ENCODE peak calls at places on chromosomes 6 and 20, in seven cellular contexts. One of them, this sample, is unnamed.

GRCh38 chr20:59850018-59850641 is 83.3 kb downstream of the SYCP2 start:
- DNase-seq in ACHN: peak
- DNase-seq in stromal cell of bone marrow: no peak
- DNase-seq in heart left ventricle: no peak
- DNase-seq in HCT116: peak
- DNase-seq in Right ventricle myocardium inferior: no peak
- DNase-seq in dorsolateral prefrontal cortex: no peak
- DNase-seq in this sample: no peak

GRCh38 chr6:24797596-24798216 is 1.0 kb downstream of the ARMH2 start:
- DNase-seq in ACHN: no peak
- DNase-seq in stromal cell of bone marrow: no peak
- DNase-seq in heart left ventricle: no peak
- DNase-seq in HCT116: no peak
- DNase-seq in Right ventricle myocardium inferior: no peak
- DNase-seq in dorsolateral prefrontal cortex: no peak
- DNase-seq in this sample: no peak

GRCh38 chr20:63857751-63858392 is 3.4 kb upstream of the ABHD16B start:
- DNase-seq in ACHN: no peak
- DNase-seq in stromal cell of bone marrow: no peak
- DNase-seq in heart left ventricle: peak
- DNase-seq in HCT116: no peak
- DNase-seq in Right ventricle myocardium inferior: no peak
- DNase-seq in dorsolateral prefrontal cortex: no peak
- DNase-seq in this sample: no peak

GRCh38 chr6:108619431-108620197 is 58.9 kb downstream of the FOXO3 start:
- DNase-seq in ACHN: no peak
- DNase-seq in stromal cell of bone marrow: no peak
- DNase-seq in heart left ventricle: no peak
- DNase-seq in HCT116: no peak
- DNase-seq in Right ventricle myocardium inferior: no peak
- DNase-seq in dorsolateral prefrontal cortex: no peak
- DNase-seq in this sample: no peak

GRCh38 chr20:20237093-20237959 is 130.6 kb upstream of the INSM1 start:
- DNase-seq in ACHN: peak
- DNase-seq in stromal cell of bone marrow: peak
- DNase-seq in heart left ventricle: no peak
- DNase-seq in HCT116: peak
- DNase-seq in Right ventricle myocardium inferior: no peak
- DNase-seq in dorsolateral prefrontal cortex: no peak
- DNase-seq in this sample: peak

GRCh38 chr6:3281669-3282460 is 23.1 kb downstream of the PSMG4 start:
- DNase-seq in ACHN: peak
- DNase-seq in stromal cell of bone marrow: peak
- DNase-seq in heart left ventricle: no peak
- DNase-seq in HCT116: no peak
- DNase-seq in Right ventricle myocardium inferior: no peak
- DNase-seq in dorsolateral prefrontal cortex: peak
- DNase-seq in this sample: no peak

GRCh38 chr6:84193140-84193708 is 34.2 kb downstream of the CEP162 start:
- DNase-seq in ACHN: peak
- DNase-seq in stromal cell of bone marrow: peak
- DNase-seq in heart left ventricle: no peak
- DNase-seq in HCT116: peak
- DNase-seq in Right ventricle myocardium inferior: no peak
- DNase-seq in dorsolateral prefrontal cortex: no peak
- DNase-seq in this sample: no peak

GRCh38 chr6:94751641-94752329 is 825.5 kb upstream of the MANEA start:
- DNase-seq in ACHN: no peak
- DNase-seq in stromal cell of bone marrow: no peak
- DNase-seq in heart left ventricle: no peak
- DNase-seq in HCT116: no peak
- DNase-seq in Right ventricle myocardium inferior: no peak
- DNase-seq in dorsolateral prefrontal cortex: no peak
- DNase-seq in this sample: no peak

GRCh38 chr6:24923885-24924401 is 11.8 kb downstream of the RIPOR2 start:
- DNase-seq in ACHN: no peak
- DNase-seq in stromal cell of bone marrow: no peak
- DNase-seq in heart left ventricle: no peak
- DNase-seq in HCT116: no peak
- DNase-seq in Right ventricle myocardium inferior: no peak
- DNase-seq in dorsolateral prefrontal cortex: no peak
- DNase-seq in this sample: no peak

This sample was measured in head of caudate nucleus.